ENCODE peak calls at places on chromosomes 11 and 22, in nine cellular contexts. A is astrocyte of the spinal cord, Z is adrenal gland, F is HepG2, B is AG10803, V is pancreas, E is cardiac muscle cell, Y is thoracic aorta, H is thyroid gland. P is an unnamed sample.

GRCh38 chr11:61791737-61792309 is 576 bp downstream of the TMEM258 start:
- DNase-seq in V (no peak), F (peak), A (peak), B (peak), Y (peak), Z (peak), E (peak), H (peak), P (peak)

GRCh38 chr11:23226331-23226909 is 366.1 kb upstream of the CCDC179 start:
- DNase-seq in Y (no peak), V (no peak), A (peak), H (no peak), B (peak), Z (no peak), F (no peak), E (peak), P (no peak)

GRCh38 chr11:64153831-64154230 is 12.1 kb downstream of the MACROD1 start:
- DNase-seq in Z (no peak), H (no peak), V (no peak), F (peak), Y (no peak), E (no peak), B (no peak), A (no peak), P (no peak)

GRCh38 chr11:101945418-101945817 is 29.1 kb upstream of the ANGPTL5 start:
- DNase-seq in F (no peak), Y (no peak), B (no peak), A (no peak), V (no peak), H (no peak), E (no peak), Z (no peak), P (no peak)

GRCh38 chr11:30310623-30311022 is 12.3 kb upstream of the ARL14EP start:
- DNase-seq in V (no peak), H (no peak), Z (no peak), E (no peak), B (no peak), F (no peak), Y (no peak), A (no peak), P (no peak)

GRCh38 chr11:43924112-43924855 is 18.2 kb upstream of the C11orf96 start:
- DNase-seq in V (no peak), Y (no peak), B (no peak), H (no peak), A (no peak), F (no peak), E (no peak), Z (peak), P (no peak)

GRCh38 chr11:43818220-43818619 is 62.4 kb upstream of the ALKBH3 start:
- DNase-seq in H (no peak), V (no peak), F (no peak), Z (no peak), B (no peak), A (no peak), E (no peak), Y (no peak), P (no peak)

GRCh38 chr22:36762687-36763260 is 13.1 kb downstream of the IFT27 start:
- DNase-seq in Z (no peak), V (no peak), A (no peak), B (peak), E (peak), Y (no peak), F (no peak), H (peak), P (no peak)

GRCh38 chr22:21754523-21755128 is 19.0 kb upstream of the YPEL1 start:
- DNase-seq in E (peak), A (no peak), F (no peak), Y (no peak), B (peak), Z (peak), H (no peak), V (no peak), P (no peak)

GRCh38 chr11:63845305-63845704 is 6.4 kb downstream of the MARK2 start:
- DNase-seq in F (peak), B (peak), E (peak), Z (no peak), V (no peak), Y (no peak), A (peak), H (no peak), P (no peak)

GRCh38 chr11:10693509-10694071 is at the start of gene IRAG1:
- DNase-seq in V (peak), A (peak), E (peak), B (peak), F (no peak), H (no peak), Z (peak), Y (peak), P (peak)

GRCh38 chr22:37109242-37109917 is at the start of gene TMPRSS6:
- DNase-seq in Z (no peak), B (no peak), V (no peak), H (no peak), E (no peak), F (peak), Y (no peak), A (no peak), P (no peak)

GRCh38 chr11:112826788-112827187 is 134.4 kb upstream of the NCAM1 start:
- DNase-seq in A (no peak), B (no peak), H (no peak), V (no peak), F (no peak), Y (no peak), Z (no peak), E (no peak), P (no peak)

GRCh38 chr11:108319541-108320145 is 96.8 kb downstream of the ATM start:
- DNase-seq in A (peak), F (no peak), E (no peak), Z (no peak), B (peak), H (no peak), V (no peak), Y (no peak), P (no peak)

GRCh38 chr22:26339755-26340154 is 89.3 kb upstream of the ASPHD2 start:
- DNase-seq in H (no peak), Y (no peak), Z (no peak), E (no peak), F (no peak), B (no peak), A (no peak), V (no peak), P (no peak)

GRCh38 chr22:27752771-27753170 is 48.8 kb downstream of the MN1 start:
- DNase-seq in B (peak), H (no peak), Y (peak), A (no peak), V (no peak), Z (no peak), F (no peak), E (peak), P (no peak)

GRCh38 chr11:125423247-125423849 is 72.7 kb downstream of the FEZ1 start:
- DNase-seq in A (no peak), E (no peak), H (no peak), V (no peak), Z (no peak), B (no peak), Y (no peak), F (peak), P (no peak)

GRCh38 chr11:30631148-30631547 is 45.0 kb upstream of the MPPED2 start:
- DNase-seq in A (no peak), F (no peak), V (no peak), Y (no peak), B (no peak), Z (no peak), H (no peak), E (no peak), P (no peak)

GRCh38 chr11:69150175-69150574 is 5.6 kb upstream of the SMIM38 start:
- DNase-seq in F (no peak), Y (no peak), V (no peak), Z (no peak), E (no peak), B (no peak), H (no peak), A (no peak), P (no peak)

GRCh38 chr11:65013130-65013691 is 749 bp upstream of the ARL2 start:
- DNase-seq in A (peak), Z (peak), E (peak), B (peak), V (peak), H (peak), Y (peak), F (peak), P (peak)

GRCh38 chr11:1055990-1056771 is 18.5 kb upstream of the MUC2 start:
- DNase-seq in F (no peak), A (no peak), E (no peak), V (no peak), Y (no peak), Z (no peak), B (no peak), H (no peak), P (no peak)

GRCh38 chr11:9158898-9159391 is 67.5 kb upstream of the SCUBE2 start:
- DNase-seq in E (peak), B (peak), Y (no peak), H (no peak), F (no peak), Z (no peak), A (no peak), V (no peak), P (no peak)

GRCh38 chr22:26432619-26433311 is 3.7 kb downstream of the ASPHD2 start:
- DNase-seq in Y (no peak), B (no peak), V (no peak), H (no peak), F (no peak), A (no peak), Z (peak), E (no peak), P (no peak)

GRCh38 chr11:130070829-130071205 is 1.1 kb downstream of the APLP2 start:
- DNase-seq in H (peak), Y (no peak), A (peak), Z (no peak), E (peak), F (no peak), V (no peak), B (peak), P (no peak)

GRCh38 chr11:114846040-114846791 is 167.9 kb downstream of the NXPE2 start:
- DNase-seq in V (no peak), B (no peak), F (no peak), Z (peak), Y (no peak), H (peak), E (peak), A (peak), P (no peak)

GRCh38 chr11:100592619-100593309 is 94.3 kb upstream of the ARHGAP42 start:
- DNase-seq in A (no peak), H (no peak), B (no peak), E (no peak), Z (no peak), Y (no peak), V (no peak), F (no peak), P (no peak)

GRCh38 chr22:26589367-26589844 is 526 bp downstream of the TPST2 start:
- DNase-seq in V (peak), E (peak), Z (peak), F (no peak), A (peak), B (peak), H (peak), Y (no peak), P (no peak)

GRCh38 chr22:47854226-47854625 is 1091.8 kb downstream of the TBC1D22A start:
- DNase-seq in Y (no peak), A (no peak), E (no peak), V (no peak), B (peak), F (no peak), Z (no peak), H (no peak), P (no peak)

GRCh38 chr22:24303007-24303406 is 32.4 kb downstream of the SPECC1L start:
- DNase-seq in Z (no peak), V (no peak), B (no peak), A (no peak), F (no peak), H (no peak), Y (no peak), E (no peak), P (no peak)

GRCh38 chr22:24310969-24311368 is 40.3 kb downstream of the SPECC1L start:
- DNase-seq in Y (no peak), H (no peak), V (no peak), A (no peak), E (no peak), B (no peak), F (no peak), Z (no peak), P (no peak)

GRCh38 chr22:24304067-24304675 is 33.5 kb downstream of the SPECC1L start:
- DNase-seq in H (peak), F (no peak), Z (no peak), A (no peak), E (no peak), B (no peak), Y (no peak), V (no peak), P (no peak)

GRCh38 chr22:24302591-24302990 is 32.0 kb downstream of the SPECC1L start:
- DNase-seq in F (peak), H (no peak), A (no peak), V (no peak), Z (no peak), Y (no peak), B (no peak), E (no peak), P (no peak)

DNA sequence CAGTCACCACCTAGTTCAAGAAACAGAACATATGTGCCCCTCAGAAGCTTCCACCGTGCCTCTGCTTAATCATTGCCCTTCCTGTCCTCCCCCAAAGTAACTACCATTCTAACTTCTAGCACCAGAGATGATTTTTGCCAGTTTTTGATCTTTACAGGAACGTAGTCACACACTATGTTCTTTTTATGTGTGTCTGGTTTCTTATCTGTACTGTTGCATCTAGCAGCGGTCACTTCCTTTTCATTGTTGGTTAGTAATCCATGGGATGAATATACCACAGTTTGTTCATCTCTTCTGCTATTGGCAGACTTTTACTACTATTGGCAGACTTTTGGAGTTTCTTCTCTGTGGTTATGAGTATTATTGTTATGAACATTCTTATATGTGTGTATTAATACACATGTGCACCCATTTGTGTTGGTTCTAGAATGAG is 34.6 kb downstream of the SPECC1L start:
- DNase-seq in Z (no peak), E (peak), A (peak), H (no peak), Y (no peak), V (no peak), F (no peak), B (peak), P (peak)
- H3K4me3 ChIP-seq in Z (no peak), E (no peak), A (no peak), H (no peak), Y (no peak), V (no peak), F (no peak), B (no peak), P (no peak)

GRCh38 chr11:17764446-17765218 is 30.1 kb downstream of the KCNC1 start:
- DNase-seq in Z (no peak), B (no peak), F (no peak), Y (no peak), E (no peak), H (no peak), A (no peak), V (peak), P (no peak)

GRCh38 chr11:17763703-17764102 is 29.1 kb downstream of the KCNC1 start:
- DNase-seq in Y (no peak), Z (no peak), F (no peak), V (no peak), E (no peak), B (no peak), H (no peak), A (no peak), P (no peak)

GRCh38 chr11:17763244-17763643 is 28.7 kb downstream of the KCNC1 start:
- DNase-seq in V (peak), A (no peak), F (no peak), Y (no peak), H (no peak), E (no peak), B (no peak), Z (no peak), P (no peak)

GRCh38 chr11:17760102-17761029 is 25.8 kb downstream of the KCNC1 start:
- DNase-seq in A (peak), V (peak), H (peak), Y (no peak), B (peak), E (peak), Z (peak), F (peak), P (no peak)

DNA sequence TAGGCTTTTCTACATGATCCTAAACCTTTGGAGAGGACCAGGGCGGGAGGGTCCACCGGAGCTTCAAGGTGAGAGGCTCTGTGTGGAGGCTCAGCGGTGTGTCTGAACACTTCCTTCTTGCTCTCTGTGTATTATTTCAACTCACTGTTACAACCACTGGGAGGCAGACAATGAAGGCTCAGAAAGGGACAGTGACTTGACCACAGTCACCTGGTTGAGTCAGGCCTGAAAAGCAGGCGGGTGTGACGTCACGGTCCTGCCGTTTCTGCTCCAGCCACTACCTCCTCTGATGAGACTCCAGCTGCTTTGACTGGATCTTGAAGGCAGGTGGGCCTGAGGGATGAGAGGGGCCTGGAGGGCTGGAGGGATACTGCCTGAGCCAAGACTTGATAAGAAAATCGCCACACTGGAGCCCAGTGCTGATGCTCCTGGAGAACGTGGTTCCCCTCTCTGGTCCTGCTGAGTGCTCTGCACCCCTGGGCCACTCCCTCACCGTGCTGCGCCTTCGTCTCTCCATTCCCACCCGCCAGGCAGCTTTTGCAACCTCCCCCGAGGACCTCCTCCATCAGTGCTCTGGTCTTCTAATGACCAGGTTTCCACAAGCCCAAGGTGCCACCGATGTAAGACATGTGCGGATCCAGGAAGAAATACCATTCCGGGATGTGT is 27.9 kb downstream of the KCNC1 start:
- DNase-seq in Z (no peak), A (no peak), Y (no peak), V (peak), E (no peak), H (no peak), B (no peak), F (no peak), P (no peak)
- TF ChIP-seq CTCF in Z (no peak), A (no peak), Y (no peak), V (no peak), E (no peak), H (no peak), B (peak), F (peak), P (no peak)

DNA sequence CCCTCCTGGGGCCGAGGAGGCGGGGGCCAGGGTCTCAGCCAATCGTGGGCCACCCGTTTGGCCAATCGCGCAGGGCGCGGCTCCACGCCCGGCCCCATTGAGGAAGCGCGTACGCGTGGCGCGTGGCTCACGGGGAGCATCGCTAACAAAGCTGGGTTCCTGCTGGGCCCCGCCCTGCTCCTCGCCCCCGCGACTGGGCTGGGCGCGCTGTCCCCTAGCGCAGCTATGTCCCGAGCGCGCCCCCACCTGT is 614 bp upstream of the ASCL2 start:
- DNase-seq in E (no peak), Y (no peak), F (no peak), B (no peak), A (no peak), Z (peak), H (peak), V (no peak), P (no peak)
- H3K4me3 ChIP-seq in E (no peak), Y (peak), F (no peak), B (no peak), A (no peak), Z (no peak), H (no peak), V (no peak), P (no peak)

GRCh38 chr22:19876314-19876940 is 21.8 kb upstream of the GNB1L start:
- DNase-seq in F (no peak), V (peak), Y (no peak), E (no peak), A (no peak), H (peak), B (no peak), Z (peak), P (no peak)
- TF ChIP-seq CTCF in F (peak), V (no peak), Y (no peak), E (no peak), A (no peak), H (no peak), B (no peak), Z (no peak), P (no peak)

P was measured in astrocyte of the cerebellum.